ENCODE peak calls at places on chromosomes 5 and 9, in four cellular contexts. D is PC-9, N is cardiac muscle cell, H is IMR-90. S is an unnamed sample.

GRCh38 chr9:95157491-95158151 is 159.9 kb downstream of the FANCC start:
- DNase-seq in D (peak; percentile 24), N (peak; percentile 40), H (peak; percentile 94), S (peak; percentile 78)

GRCh38 chr5:142769251-142769792 is 855 bp upstream of the ARHGAP26 start:
- DNase-seq in D (no peak), N (no peak), H (no peak), S (no peak)

GRCh38 chr5:55903121-55903701 is 52.1 kb downstream of the IL31RA start:
- DNase-seq in D (no peak), N (no peak), H (peak; percentile 13), S (no peak)

GRCh38 chr5:114857951-114858401 is 311.7 kb downstream of the TRIM36 start:
- DNase-seq in D (no peak), N (no peak), H (no peak), S (peak; percentile 61)

GRCh38 chr5:24899180-24899579 is 254.4 kb upstream of the CDH10 start:
- DNase-seq in D (no peak), N (no peak), H (no peak), S (no peak)

GRCh38 chr5:159211712-159212111 is 2.4 kb upstream of the RNF145 start:
- DNase-seq in D (no peak), N (no peak), H (no peak), S (no peak)

GRCh38 chr9:126591922-126592321 is 21.8 kb upstream of the LMX1B start:
- DNase-seq in D (no peak), N (no peak), H (no peak), S (no peak)

GRCh38 chr9:134987906-134988700 is 70.4 kb upstream of the FCN1 start:
- DNase-seq in D (no peak), N (no peak), H (no peak), S (no peak)

GRCh38 chr5:150544606-150545219 is 36.8 kb downstream of the NDST1 start:
- DNase-seq in D (peak; percentile 63), N (peak; percentile 88), H (peak; percentile 31), S (peak; percentile 66)

GRCh38 chr5:169325273-169325672 is 24.3 kb upstream of the SLIT3 start:
- DNase-seq in D (no peak), N (no peak), H (no peak), S (no peak)

GRCh38 chr5:6772886-6773285 is 59.7 kb downstream of the TENT4A start:
- DNase-seq in D (no peak), N (no peak), H (no peak), S (no peak)

GRCh38 chr5:140357731-140358093 is 2.3 kb upstream of the SLC4A9 start:
- DNase-seq in D (peak; percentile 78), N (peak; percentile 89), H (peak; percentile 83), S (peak; percentile 93)

GRCh38 chr5:141382469-141383294 is at the start of gene PCDHGA7:
- DNase-seq in D (no peak), N (no peak), H (peak; percentile 57), S (no peak)

GRCh38 chr9:35627575-35627974 is 9.4 kb upstream of the CD72 start:
- DNase-seq in D (no peak), N (no peak), H (no peak), S (no peak)

GRCh38 chr9:124439661-124440243 is 10.5 kb upstream of the ADGRD2 start:
- DNase-seq in D (no peak), N (no peak), H (no peak), S (no peak)

GRCh38 chr5:93926831-93927600 is 185.6 kb upstream of the POU5F2 start:
- DNase-seq in D (no peak), N (no peak), H (peak; percentile 51), S (no peak)

GRCh38 chr5:134510970-134511795 is 14.3 kb upstream of the JADE2 start:
- DNase-seq in D (peak; percentile 82), N (no peak), H (peak; percentile 69), S (no peak)

GRCh38 chr5:32507738-32508434 is 63.3 kb upstream of the ZFR start:
- DNase-seq in D (no peak), N (no peak), H (peak; percentile 95), S (no peak)

GRCh38 chr5:33937017-33937699 is 972 bp downstream of the RXFP3 start:
- DNase-seq in D (no peak), N (no peak), H (no peak), S (no peak)

GRCh38 chr5:89265511-89266169 is 382.7 kb upstream of the MEF2C start:
- DNase-seq in D (no peak), N (no peak), H (peak; percentile 89), S (no peak)

GRCh38 chr5:102958481-102959011 is 161.4 kb downstream of the GIN1 start:
- DNase-seq in D (peak; percentile 3), N (no peak), H (peak; percentile 66), S (no peak)

GRCh38 chr5:32628049-32628803 is 42.9 kb downstream of the SUB1 start:
- DNase-seq in D (no peak), N (no peak), H (peak; percentile 85), S (peak; percentile 62)

GRCh38 chr9:2023042-2023441 is 7.9 kb downstream of the SMARCA2 start:
- DNase-seq in D (no peak), N (no peak), H (no peak), S (no peak)
- H3K4me3 ChIP-seq in D (no peak overlapping the region), N (no peak overlapping the region), H (no peak overlapping the region), S (no peak overlapping the region)

GRCh38 chr9:110126457-110126856 is 81.5 kb downstream of the C9orf152 start:
- DNase-seq in D (no peak), N (no peak), H (no peak), S (no peak)
- H3K4me1 ChIP-seq in D (peaks cover 26% of the 10 kb centered on the region), N (peaks cover 72% of the 10 kb centered on the region), H (peaks cover 57% of the 10 kb centered on the region), S (peaks cover 91% of the 10 kb centered on the region)

GRCh38 chr5:153824909-153825308 is 213.8 kb downstream of the FAM114A2 start:
- DNase-seq in D (no peak), N (no peak), H (no peak), S (no peak)
- H3K4me3 ChIP-seq in D (no peak overlapping the region), N (no peak overlapping the region), H (no peak overlapping the region), S (no peak overlapping the region)

DNA sequence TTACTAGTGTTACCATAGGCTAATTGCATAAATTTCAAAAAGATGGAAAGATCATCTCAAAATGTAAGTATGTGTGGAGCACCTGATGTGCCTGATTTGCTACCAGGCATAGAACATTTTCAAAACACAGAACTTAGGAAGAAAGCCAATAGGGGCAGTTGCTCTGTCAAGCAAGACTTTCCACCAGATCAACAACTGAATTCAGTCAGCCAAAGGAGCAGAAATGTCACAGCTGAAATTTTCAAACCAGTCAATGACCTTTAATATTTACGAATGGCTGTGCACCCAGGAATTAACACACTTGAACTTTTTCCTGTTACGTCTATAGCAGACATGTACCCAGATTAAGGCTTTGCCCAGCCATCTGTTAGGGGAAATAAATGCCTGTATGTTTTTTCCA is 452.8 kb upstream of the PTGER4 start:
- DNase-seq in D (no peak), N (no peak), H (no peak), S (no peak)
- H3K4me1 ChIP-seq in D (no peaks in the 10 kb centered on the region), N (no peaks in the 10 kb centered on the region), H (peaks cover 13% of the 10 kb centered on the region), S (no peaks in the 10 kb centered on the region)

DNA sequence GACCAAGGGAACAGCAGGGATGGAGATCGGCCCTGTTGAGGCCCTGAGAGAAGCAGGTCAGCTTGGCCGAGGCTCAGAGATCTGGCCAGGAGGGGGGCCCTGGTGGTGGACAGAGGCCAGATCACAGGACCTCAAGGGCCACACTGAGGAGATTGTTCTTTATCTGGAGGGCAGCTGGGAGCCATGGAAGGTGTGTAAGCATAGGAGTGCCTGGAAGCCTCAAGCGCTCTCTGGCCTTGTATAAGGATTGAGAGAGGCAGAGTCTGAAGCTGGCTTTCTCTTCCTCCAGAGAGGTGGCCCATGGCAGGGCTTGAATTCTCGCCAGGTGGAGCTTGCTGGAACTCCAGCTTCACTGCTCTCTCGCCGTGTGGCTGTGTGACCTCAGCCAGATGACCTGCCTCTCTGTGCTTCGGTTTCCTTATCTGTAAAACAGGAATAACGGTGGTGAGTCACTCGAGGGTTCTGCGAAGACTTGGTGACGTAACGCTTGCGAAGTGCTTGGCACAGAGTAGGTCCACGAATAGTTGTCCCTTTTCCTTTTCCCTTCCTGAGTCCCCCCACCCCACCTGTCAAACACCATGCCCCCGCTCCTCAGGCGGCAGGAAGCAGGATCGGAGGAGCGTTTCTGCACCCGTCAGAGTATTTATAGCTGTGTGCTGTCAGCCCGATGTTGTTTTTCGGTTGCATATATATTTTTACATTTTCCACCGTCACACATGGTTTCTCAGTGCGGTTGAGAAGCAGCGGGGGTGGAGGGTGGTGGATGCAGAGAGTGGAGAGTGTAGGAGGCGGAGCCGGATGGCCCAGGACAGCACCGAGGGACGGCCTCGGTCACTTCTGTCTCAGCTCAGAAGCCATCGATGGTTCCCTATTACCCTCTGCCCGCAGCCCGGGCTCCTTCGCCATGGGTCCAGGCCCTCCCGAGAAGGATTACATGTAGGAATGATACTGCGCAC is 17.0 kb upstream of the CRB2 start:
- DNase-seq in D (no peak), N (no peak), H (no peak), S (no peak)
- H3K4me3 ChIP-seq in D (no peak overlapping the region), N (no peak overlapping the region), H (no peak overlapping the region), S (peak overlapping the region; percentile 49)

GRCh38 chr5:139299477-139299876 is 5.9 kb downstream of the MATR3 start:
- DNase-seq in D (no peak), N (no peak), H (no peak), S (no peak)
- H3K4me1 ChIP-seq in D (peaks cover 33% of the 10 kb centered on the region), N (peaks cover 66% of the 10 kb centered on the region), H (peaks cover 12% of the 10 kb centered on the region), S (no peaks in the 10 kb centered on the region)

GRCh38 chr9:116157436-116158138 is 4.0 kb downstream of the PAPPA start:
- DNase-seq in D (no peak), N (no peak), H (peak; percentile 60), S (no peak)
- H3K4me3 ChIP-seq in D (no peak overlapping the region), N (peak overlapping the region; percentile 18), H (peak overlapping the region; percentile 46), S (peak overlapping the region; percentile 45)

S was measured in right atrium auricular region.